ENCODE peak calls at places on chromosomes 3 and 15, in five cellular contexts. I is WTC11, G is GM23338, K is HepG2, U is K562. L is an unnamed sample.

GRCh38 chr3:63387568-63387967 is 109.5 kb downstream of the SYNPR start:
- DNase-seq in I (no peak), G (no peak), K (no peak), U (no peak), L (no peak)

GRCh38 chr3:46673151-46674030 is 20.1 kb downstream of the ALS2CL start:
- DNase-seq in I (peak), G (no peak), K (no peak), U (no peak), L (no peak)

GRCh38 chr3:33575313-33575712 is 135.1 kb upstream of the UBP1 start:
- DNase-seq in I (no peak), G (no peak), K (no peak), U (no peak), L (no peak)

GRCh38 chr3:112629425-112629824 is 11.5 kb downstream of the CCDC80 start:
- DNase-seq in I (no peak), G (no peak), K (no peak), U (no peak), L (no peak)

GRCh38 chr3:113219605-113220300 is 8.4 kb downstream of the BOC start:
- DNase-seq in I (no peak), G (no peak), K (no peak), U (no peak), L (no peak)

GRCh38 chr3:127529346-127530188 is 61.0 kb downstream of the TPRA1 start:
- DNase-seq in I (no peak), G (no peak), K (no peak), U (no peak), L (no peak)

GRCh38 chr3:137047240-137047639 is 89.5 kb downstream of the IL20RB start:
- DNase-seq in I (no peak), G (peak), K (no peak), U (no peak), L (no peak)

GRCh38 chr3:125048282-125048681 is 7.5 kb downstream of the HEG1 start:
- DNase-seq in I (no peak), G (no peak), K (no peak), U (no peak), L (no peak)

GRCh38 chr3:184737641-184738518 is 26.0 kb upstream of the MAGEF1 start:
- DNase-seq in I (no peak), G (no peak), K (no peak), U (no peak), L (no peak)

GRCh38 chr3:194604126-194604525 is 29.1 kb downstream of the TMEM44 start:
- DNase-seq in I (no peak), G (no peak), K (no peak), U (no peak), L (no peak)

GRCh38 chr3:100033184-100033583 is 81.1 kb downstream of the FILIP1L start:
- DNase-seq in I (no peak), G (no peak), K (no peak), U (no peak), L (no peak)

GRCh38 chr15:39833515-39833981 is 50.9 kb upstream of the FSIP1 start:
- DNase-seq in I (no peak), G (no peak), K (no peak), U (no peak), L (no peak)

GRCh38 chr3:110164632-110165240 is 827.4 kb upstream of the DPPA4 start:
- DNase-seq in I (no peak), G (peak), K (no peak), U (no peak), L (no peak)

GRCh38 chr3:192928016-192928415 is 10.4 kb upstream of the MB21D2 start:
- DNase-seq in I (no peak), G (no peak), K (no peak), U (no peak), L (no peak)

GRCh38 chr15:22810735-22811338 is 24.4 kb downstream of the NIPA1 start:
- DNase-seq in I (no peak), G (no peak), K (no peak), U (no peak), L (no peak)
- TF ChIP-seq CREB1 in I (no peak), G (no peak), K (no peak), U (no peak), L (no peak)

GRCh38 chr3:97575742-97576141 is 188.8 kb upstream of the ARL6 start:
- DNase-seq in I (no peak), G (no peak), K (no peak), U (no peak), L (no peak)

GRCh38 chr3:97576221-97576620 is 188.3 kb upstream of the ARL6 start:
- DNase-seq in I (no peak), G (no peak), K (no peak), U (no peak), L (no peak)

DNA sequence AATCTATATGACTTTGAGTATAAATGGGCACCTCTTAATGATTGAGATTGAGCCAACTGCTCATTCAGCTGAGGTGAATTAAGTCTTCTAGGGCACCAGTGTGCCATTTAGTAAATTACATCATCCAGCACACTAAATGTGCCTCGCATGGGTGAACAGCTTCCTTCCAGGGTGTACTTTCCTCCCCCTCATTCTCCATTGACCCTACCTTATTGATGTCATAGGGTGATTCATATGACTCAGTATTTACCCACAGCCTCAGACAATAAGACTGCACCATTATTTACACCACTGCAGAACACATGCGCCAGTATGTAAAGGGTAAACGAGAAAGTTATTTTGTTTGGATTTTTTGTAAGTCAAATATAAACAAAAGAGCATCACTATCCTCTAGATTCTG is 185.2 kb upstream of the ARL6 start:
- DNase-seq in I (no peak), G (no peak), K (no peak), U (no peak), L (peak)
- TF ChIP-seq CREB1 in I (no peak), G (no peak), K (no peak), U (no peak), L (no peak)

DNA sequence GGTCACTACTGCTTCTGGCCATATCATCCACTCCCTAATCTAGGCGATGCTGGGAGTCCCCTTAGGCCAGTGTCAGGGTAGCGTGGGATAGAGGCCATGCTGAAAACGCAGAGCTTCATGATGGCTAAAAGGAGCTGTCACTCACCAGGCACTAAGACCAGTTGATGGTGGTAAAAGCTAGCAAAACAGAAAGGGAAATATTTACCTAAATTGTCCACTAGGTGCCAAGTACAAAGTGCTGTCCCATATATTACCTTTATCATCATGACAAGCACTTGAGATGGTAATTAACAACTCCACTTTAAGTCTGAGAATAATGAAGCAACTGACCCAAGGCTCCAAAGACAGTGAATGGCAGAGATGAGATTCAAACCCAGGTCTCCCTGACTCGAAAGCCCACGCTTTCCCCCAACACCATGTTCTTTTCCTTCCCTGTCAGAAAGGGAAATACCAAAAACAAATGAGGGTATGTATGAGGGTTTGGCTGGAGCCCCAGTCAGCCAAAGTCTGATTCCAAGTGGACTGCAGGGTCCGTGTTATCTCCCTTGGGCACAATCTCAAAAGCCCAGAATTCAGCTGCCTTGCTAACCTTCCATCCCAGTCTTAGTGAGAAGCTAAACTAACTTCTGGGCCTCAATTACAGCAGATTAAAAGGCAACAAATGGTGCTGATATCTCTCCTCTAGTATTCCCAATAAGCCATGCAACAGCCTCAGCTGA is 84.7 kb downstream of the RBPMS2 start:
- DNase-seq in I (no peak), G (no peak), K (no peak), U (peak), L (no peak)
- TF ChIP-seq CREB1 in I (no peak), G (no peak), K (no peak), U (no peak), L (no peak)

GRCh38 chr3:14256046-14256445 is 77.4 kb downstream of the LSM3 start:
- DNase-seq in I (no peak), G (no peak), K (peak), U (no peak), L (no peak)

GRCh38 chr3:14253983-14254382 is 75.4 kb downstream of the LSM3 start:
- DNase-seq in I (no peak), G (no peak), K (no peak), U (no peak), L (no peak)

GRCh38 chr3:14252321-14253021 is 73.9 kb downstream of the LSM3 start:
- DNase-seq in I (no peak), G (no peak), K (no peak), U (no peak), L (no peak)

GRCh38 chr3:14254812-14255702 is 76.4 kb downstream of the LSM3 start:
- DNase-seq in I (no peak), G (no peak), K (no peak), U (no peak), L (no peak)

DNA sequence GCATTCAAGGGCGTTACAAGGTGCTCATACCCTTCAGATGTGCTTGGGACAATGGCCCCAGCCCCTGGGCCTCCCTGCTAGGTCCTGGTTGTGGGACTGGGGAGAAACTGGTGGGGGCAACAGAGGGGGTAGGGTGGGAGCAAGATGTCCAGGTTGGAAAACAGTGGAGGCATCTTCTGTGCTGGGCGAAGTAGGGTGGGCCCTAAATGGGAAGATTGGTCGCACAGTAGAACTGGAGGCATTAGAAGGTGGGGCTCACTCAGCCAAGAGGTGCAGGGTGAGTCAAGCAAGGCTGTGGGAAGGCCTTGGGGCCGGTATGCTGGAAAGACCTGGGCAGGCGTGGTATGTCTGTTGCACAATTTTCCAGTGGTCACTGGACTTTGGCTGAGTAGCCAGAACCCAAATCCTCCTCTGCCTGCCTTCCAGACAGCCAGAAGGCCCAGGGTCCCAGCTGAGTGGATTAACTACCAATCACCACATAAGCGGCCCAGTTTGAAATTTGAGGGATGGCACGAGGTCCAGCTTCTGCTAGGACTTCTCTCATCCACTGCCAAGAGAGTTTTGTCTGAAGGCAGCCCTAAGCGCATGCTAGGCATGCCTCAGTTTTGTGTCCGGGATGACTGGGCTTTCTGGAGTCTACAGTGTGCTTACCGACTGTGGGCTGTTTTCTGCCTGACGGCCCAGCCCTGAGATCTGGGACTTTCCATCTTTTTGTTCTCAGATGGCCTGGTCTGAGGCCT is 74.6 kb downstream of the LSM3 start:
- DNase-seq in I (no peak), G (no peak), K (peak), U (no peak), L (no peak)
- TF ChIP-seq CREB1 in I (no peak), G (no peak), K (no peak), U (peak), L (no peak)

GRCh38 chr3:126401611-126402160 is 7.0 kb downstream of the CFAP100 start:
- DNase-seq in I (no peak), G (no peak), K (no peak), U (no peak), L (no peak)
- TF ChIP-seq CREB1 in I (no peak), G (no peak), K (no peak), U (no peak), L (no peak)

DNA sequence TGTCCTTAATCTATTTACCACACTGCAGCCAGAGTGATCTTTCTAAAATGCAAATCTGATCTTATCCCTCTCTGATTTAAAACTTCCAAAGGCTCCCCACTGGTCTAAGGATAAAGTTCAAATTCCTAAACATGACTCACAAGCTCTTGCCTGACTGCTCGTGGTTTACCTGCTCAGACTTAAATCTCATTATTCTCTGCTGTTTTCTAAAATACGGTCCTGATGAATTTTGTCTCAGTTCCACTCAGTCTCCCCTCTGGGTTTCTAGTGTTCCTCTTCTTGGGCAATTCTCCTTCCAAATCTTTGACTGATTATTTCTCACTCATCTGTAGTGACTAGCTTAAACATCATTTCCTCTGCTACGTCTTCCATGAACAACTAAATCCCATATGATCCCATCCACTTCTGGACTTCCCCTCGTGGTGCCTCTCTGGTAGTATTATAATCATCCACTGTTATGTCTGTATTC is 108.3 kb downstream of the P3H2 start:
- DNase-seq in I (no peak), G (peak), K (peak), U (no peak), L (no peak)
- TF ChIP-seq CREB1 in I (no peak), G (no peak), K (no peak), U (no peak), L (no peak)

DNA sequence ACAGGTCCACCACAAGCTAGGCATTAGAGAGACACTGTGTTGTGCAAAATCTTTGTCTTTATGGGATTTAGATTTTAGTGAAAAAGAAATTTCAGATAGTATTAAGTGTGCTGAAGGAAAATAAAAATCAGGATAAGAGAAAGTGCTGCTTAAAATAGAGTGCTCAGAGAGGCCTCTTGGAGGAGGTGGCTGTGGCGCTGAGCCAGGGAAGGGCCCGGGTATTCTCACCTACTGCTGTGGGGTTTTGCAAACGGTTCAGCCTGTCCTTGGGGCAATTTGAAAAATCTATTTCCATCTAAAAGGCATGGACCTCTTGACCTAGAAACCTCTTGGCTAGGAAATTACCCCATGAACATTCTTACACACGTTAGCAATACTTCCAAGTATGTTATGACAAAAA is 267.7 kb downstream of the TJP1 start:
- DNase-seq in I (no peak), G (no peak), K (no peak), U (no peak), L (no peak)
- TF ChIP-seq CREB1 in I (no peak), G (no peak), K (no peak), U (no peak), L (no peak)

DNA sequence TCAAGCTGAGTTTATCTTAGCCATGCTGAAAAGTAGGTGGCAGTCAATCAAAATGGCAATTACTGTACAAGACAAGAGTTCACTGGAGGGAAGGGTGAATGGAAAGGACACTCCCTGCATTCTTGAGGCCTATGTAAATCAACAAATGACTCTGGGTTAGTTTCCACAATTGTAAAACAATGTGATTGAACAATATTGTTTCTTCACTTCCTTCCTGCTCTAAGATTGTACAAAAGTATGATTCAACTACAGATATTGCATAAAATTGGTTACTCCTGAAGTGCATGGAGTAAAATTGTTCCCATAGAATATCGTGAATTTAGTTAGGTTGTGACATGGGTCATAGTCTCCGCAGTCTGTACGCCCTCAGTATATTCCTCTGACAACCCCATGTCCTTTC is 277.6 kb downstream of the LPP start:
- DNase-seq in I (no peak), G (no peak), K (no peak), U (no peak), L (no peak)
- TF ChIP-seq CREB1 in I (no peak), G (no peak), K (no peak), U (no peak), L (no peak)

GRCh38 chr3:17573396-17573795 is 169.0 kb downstream of the TBC1D5 start:
- DNase-seq in I (no peak), G (no peak), K (no peak), U (no peak), L (peak)
- TF ChIP-seq CREB1 in I (no peak), G (no peak), K (no peak), U (no peak), L (no peak)

L was measured in GM12878.